ENCODE peak calls at places on chromosome 1, in eight cellular contexts. X, V, E, S, J, G, W and L are unnamed samples.
A peak's percentile ranks its signal among the peaks of the same experiment; 100 is the strongest.

GRCh38 chr1:191953516-191953915 is 204.7 kb upstream of the RGS18 start:
- DNase-seq in S (no peak), V (peak; percentile 47), E (no peak), G (no peak), J (no peak), W (no peak), X (no peak), L (no peak)

GRCh38 chr1:27413004-27413403 is 20.6 kb downstream of the GPR3 start:
- DNase-seq in V (no peak), G (no peak), W (no peak), X (no peak), S (no peak), E (no peak), J (peak; percentile 60), L (no peak)

GRCh38 chr1:177471244-177471643 is 300.5 kb downstream of the BRINP2 start:
- DNase-seq in V (peak; percentile 19), X (no peak), J (peak; percentile 42), W (no peak), E (no peak), S (no peak), G (no peak), L (no peak)

GRCh38 chr1:55216078-55216477 is 914 bp upstream of the USP24 start:
- DNase-seq in G (no peak), X (no peak), W (no peak), J (no peak), E (no peak), V (no peak), S (no peak), L (no peak)

GRCh38 chr1:201139306-201139705 is 12.3 kb upstream of the ASCL5 start:
- DNase-seq in X (no peak), J (no peak), S (no peak), E (no peak), G (no peak), W (peak; percentile 46), V (no peak), L (no peak)

GRCh38 chr1:77605246-77606026 is 77.0 kb downstream of the ZZZ3 start:
- DNase-seq in W (peak; percentile 78), G (peak; percentile 60), S (no peak), E (peak; percentile 27), J (peak; percentile 82), V (peak; percentile 92), X (peak; percentile 75), L (no peak)

GRCh38 chr1:869499-870244 is 54.1 kb upstream of the SAMD11 start:
- DNase-seq in G (peak; percentile 52), E (peak; percentile 70), W (peak; percentile 90), V (peak; percentile 16), X (peak; percentile 88), J (peak; percentile 25), S (no peak), L (peak; percentile 82)

GRCh38 chr1:184276416-184276815 is 110.4 kb upstream of the C1orf21 start:
- DNase-seq in S (no peak), G (no peak), E (no peak), J (no peak), V (peak; percentile 34), X (no peak), W (no peak), L (no peak)

GRCh38 chr1:28668956-28669719 is 554 bp downstream of the GMEB1 start:
- DNase-seq in V (peak; percentile 38), E (peak; percentile 52), S (no peak), J (no peak), G (peak; percentile 57), X (peak; percentile 78), W (peak; percentile 88), L (peak; percentile 42)

GRCh38 chr1:230206976-230207375 is 139.9 kb downstream of the GALNT2 start:
- DNase-seq in X (no peak), S (no peak), W (no peak), E (no peak), G (no peak), J (no peak), V (no peak), L (no peak)

GRCh38 chr1:210272666-210273065 is 40.1 kb downstream of the SERTAD4 start:
- DNase-seq in G (no peak), J (no peak), X (no peak), S (no peak), V (no peak), E (no peak), W (no peak), L (no peak)

GRCh38 chr1:12134716-12135115 is 32.1 kb upstream of the TNFRSF1B start:
- DNase-seq in W (no peak), X (peak; percentile 43), V (no peak), S (no peak), E (no peak), G (no peak), J (no peak), L (no peak)

GRCh38 chr1:17274186-17275170 is 25.6 kb downstream of the PADI3 start:
- DNase-seq in J (peak; percentile 39), S (no peak), W (peak; percentile 82), V (peak; percentile 15), X (peak; percentile 80), E (no peak), G (no peak), L (peak; percentile 58)

GRCh38 chr1:171653796-171654704 is 1.6 kb upstream of the MYOC start:
- DNase-seq in G (peak; percentile 24), E (peak; percentile 53), S (no peak), X (no peak), W (no peak), V (peak; percentile 3), J (no peak), L (no peak)

GRCh38 chr1:31152181-31152768 is 86.8 kb upstream of the PUM1 start:
- DNase-seq in X (no peak), W (no peak), S (no peak), G (no peak), J (peak; percentile 93), E (no peak), V (peak; percentile 97), L (peak; percentile 13)

GRCh38 chr1:20732071-20732587 is 374 bp downstream of the SH2D5 start:
- DNase-seq in J (peak; percentile 74), E (peak; percentile 61), G (no peak), W (peak; percentile 78), S (no peak), V (peak; percentile 51), X (no peak), L (peak; percentile 71)
- TF ChIP-seq CTCF in J (no peak), E (no peak), G (no peak), W (no peak), S (no peak), V (no peak), X (no peak), L (no peak)

GRCh38 chr1:43052322-43052721 is 93.7 kb upstream of the SLC2A1 start:
- DNase-seq in X (no peak), V (no peak), W (no peak), S (no peak), E (no peak), J (no peak), G (no peak), L (no peak)
- H3K4me1 ChIP-seq in X (peaks cover 7% of the 10 kb centered on the region), V (no peaks in the 10 kb centered on the region), W (peaks cover 6% of the 10 kb centered on the region), S (no peaks in the 10 kb centered on the region), E (no peaks in the 10 kb centered on the region), J (peaks cover 18% of the 10 kb centered on the region), G (no peaks in the 10 kb centered on the region), L (peaks cover 79% of the 10 kb centered on the region)

DNA sequence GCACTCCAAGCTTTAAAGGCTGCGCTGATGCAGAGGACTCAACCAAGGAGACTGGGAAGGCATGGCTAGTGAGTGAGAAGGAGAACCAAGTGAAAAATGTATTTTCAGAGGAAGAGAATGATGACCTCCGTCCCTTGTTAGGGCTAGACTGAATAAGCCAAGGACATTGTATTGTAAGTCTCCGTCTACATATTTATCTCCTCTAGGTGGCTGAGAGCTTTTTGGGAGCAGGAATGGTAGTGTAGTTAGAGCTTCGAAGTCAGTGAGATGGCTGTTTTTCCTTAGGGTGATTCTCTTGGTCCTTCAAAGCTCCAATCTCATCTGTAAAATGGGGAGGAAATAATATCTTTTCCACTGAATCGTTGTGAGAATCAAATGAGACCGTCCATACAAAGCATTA is 37.6 kb downstream of the ZBTB40 start:
- DNase-seq in J (no peak), G (no peak), S (no peak), W (no peak), X (no peak), E (no peak), V (no peak), L (no peak)
- TF ChIP-seq CTCF in J (no peak), G (no peak), S (no peak), W (no peak), X (no peak), E (no peak), V (no peak), L (no peak)

GRCh38 chr1:6507037-6507428 is 15.6 kb upstream of the PLEKHG5 start:
- DNase-seq in G (no peak), J (no peak), W (no peak), V (no peak), S (no peak), X (no peak), E (no peak), L (no peak)
- H3K4me1 ChIP-seq in G (peaks cover 8% of the 10 kb centered on the region), J (peaks cover 3% of the 10 kb centered on the region), W (peaks cover 15% of the 10 kb centered on the region), V (no peaks in the 10 kb centered on the region), S (peaks cover 19% of the 10 kb centered on the region), X (peaks cover 10% of the 10 kb centered on the region), E (peaks cover 8% of the 10 kb centered on the region), L (no peaks in the 10 kb centered on the region)

GRCh38 chr1:226436472-226436854 is 28.6 kb upstream of the PARP1 start:
- DNase-seq in J (no peak), V (no peak), S (no peak), W (no peak), G (no peak), E (no peak), X (no peak), L (no peak)
- TF ChIP-seq CTCF in J (no peak), V (no peak), S (no peak), W (no peak), G (no peak), E (no peak), X (no peak), L (no peak)

DNA sequence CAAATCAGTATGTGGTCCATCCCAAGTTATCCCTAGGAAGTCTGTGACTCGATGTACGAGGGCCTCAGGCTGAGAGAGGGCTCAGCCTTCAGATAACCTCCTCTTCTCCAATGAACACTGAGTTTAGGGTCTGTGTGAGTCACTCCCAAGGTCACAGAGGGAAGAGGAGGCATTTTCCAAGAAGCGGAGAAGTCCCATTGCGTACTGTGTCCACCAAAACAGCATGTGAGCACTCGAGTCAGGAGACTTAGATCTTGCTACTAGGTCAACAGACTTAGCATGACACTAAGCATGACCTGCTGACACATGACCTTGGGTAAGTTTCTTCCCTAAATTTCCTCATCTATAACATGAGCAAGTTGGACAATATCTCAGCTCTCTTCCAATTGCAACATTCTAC is 68.0 kb downstream of the PLPP3 start:
- DNase-seq in V (no peak), G (no peak), W (no peak), J (no peak), E (no peak), X (no peak), S (no peak), L (no peak)
- H3K4me1 ChIP-seq in V (peaks cover 8% of the 10 kb centered on the region), G (peaks cover 16% of the 10 kb centered on the region), W (peaks cover 62% of the 10 kb centered on the region), J (peaks cover 29% of the 10 kb centered on the region), E (no peaks in the 10 kb centered on the region), X (peaks cover 75% of the 10 kb centered on the region), S (no peaks in the 10 kb centered on the region), L (peaks cover 66% of the 10 kb centered on the region)